ENCODE peak calls at places on chromosomes 1 and 21, in six cellular contexts. E is K562, Q is HCT116, Y is SK-N-SH, J is H1, V is GM12878. N is an unnamed sample.

GRCh38 chr1:153352523-153352922 is 3.9 kb upstream of the PGLYRP4 start:
- DNase-seq in E (peak; percentile 81), V (no peak), Y (peak; percentile 77), J (peak; percentile 65), Q (peak; percentile 55), N (peak; percentile 66)

GRCh38 chr1:6959491-6959890 is 174.2 kb downstream of the CAMTA1 start:
- DNase-seq in J (no peak), E (no peak), Y (no peak), V (no peak), Q (no peak), N (no peak)

GRCh38 chr1:83043192-83043591 is 955.7 kb downstream of the TTLL7 start:
- DNase-seq in V (no peak), Y (no peak), E (no peak), J (no peak), Q (no peak), N (no peak)

GRCh38 chr1:53219711-53220110 is 723 bp downstream of the CZIB start:
- DNase-seq in E (no peak), Q (no peak), V (no peak), Y (peak; percentile 42), J (no peak), N (no peak)

GRCh38 chr1:114113801-114114750 is 39.6 kb downstream of the SYT6 start:
- DNase-seq in Y (no peak), J (no peak), Q (peak; percentile 61), E (peak; percentile 19), V (no peak), N (no peak)

GRCh38 chr1:18881642-18882431 is 20.5 kb downstream of the ALDH4A1 start:
- DNase-seq in V (no peak), Y (no peak), Q (no peak), J (no peak), E (no peak), N (no peak)

GRCh38 chr1:182909578-182909977 is 43.4 kb downstream of the SHCBP1L start:
- DNase-seq in J (no peak), V (no peak), E (no peak), Q (no peak), Y (peak; percentile 50), N (no peak)

GRCh38 chr21:34579411-34579810 is 35.5 kb downstream of the RCAN1 start:
- DNase-seq in V (no peak), Q (no peak), Y (no peak), J (no peak), E (no peak), N (no peak)

GRCh38 chr1:87046951-87047350 is 132.5 kb downstream of the HS2ST1 start:
- DNase-seq in V (no peak), E (no peak), Y (no peak), Q (no peak), J (no peak), N (no peak)

GRCh38 chr1:237316352-237316751 is 274.4 kb downstream of the RYR2 start:
- DNase-seq in V (no peak), E (no peak), J (no peak), Y (no peak), Q (no peak), N (no peak)

GRCh38 chr1:243440406-243440805 is 184.6 kb downstream of the SDCCAG8 start:
- DNase-seq in E (no peak), Q (no peak), J (no peak), V (no peak), Y (no peak), N (peak; percentile 67)

GRCh38 chr1:12528021-12528852 is 89.8 kb downstream of the DHRS3 start:
- DNase-seq in V (no peak), Q (no peak), Y (no peak), J (no peak), E (peak; percentile 76), N (no peak)

GRCh38 chr1:51968632-51969031 is 21.9 kb downstream of the RAB3B start:
- DNase-seq in V (no peak), J (no peak), Q (no peak), Y (no peak), E (no peak), N (no peak)

GRCh38 chr1:43225168-43225567 is 44.6 kb upstream of the TMEM125 start:
- DNase-seq in Q (no peak), E (peak; percentile 33), J (no peak), Y (no peak), V (no peak), N (no peak)

GRCh38 chr1:207673399-207673798 is 28.5 kb downstream of the CR1L start:
- DNase-seq in Q (no peak), E (no peak), J (no peak), V (no peak), Y (no peak), N (no peak)

GRCh38 chr1:159918918-159919195 is 6.5 kb downstream of the TAGLN2 start:
- DNase-seq in J (no peak), Q (no peak), Y (no peak), E (no peak), V (no peak), N (no peak)

GRCh38 chr21:15895142-15896106 is 165.6 kb downstream of the USP25 start:
- DNase-seq in J (no peak), E (no peak), V (no peak), Q (no peak), Y (no peak), N (no peak)

DNA sequence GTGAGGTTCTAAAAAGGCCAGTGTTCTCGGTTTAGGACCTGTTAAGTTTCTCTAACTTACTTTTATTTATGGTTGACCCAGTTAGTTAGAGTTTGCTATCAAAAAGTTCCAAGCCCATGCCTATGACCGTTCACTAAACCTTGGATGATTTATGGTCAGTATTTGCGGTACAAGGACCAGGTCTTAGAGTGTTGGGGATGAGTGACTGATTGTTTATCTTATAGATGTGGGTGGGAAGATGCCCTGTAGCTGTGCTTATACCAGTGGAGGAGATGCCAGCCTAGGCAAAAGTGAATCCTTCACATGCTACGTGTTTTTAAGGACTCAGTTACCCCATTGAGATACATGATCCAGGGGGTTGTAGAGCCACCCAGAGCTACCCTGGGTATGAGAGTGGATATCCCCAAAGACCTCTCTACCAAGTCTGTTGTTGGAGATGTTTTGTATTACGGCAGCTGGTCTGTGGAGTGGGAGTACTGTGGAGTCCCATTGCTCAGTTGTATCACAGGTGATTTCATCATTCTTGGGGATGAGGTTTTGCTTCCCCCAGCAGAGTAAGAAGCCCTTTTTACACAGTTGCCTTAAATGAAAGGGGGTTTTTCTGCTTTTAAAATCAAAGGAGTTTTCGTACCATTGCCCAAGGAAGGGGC is 2.1 kb downstream of the SLC22A15 start:
- DNase-seq in Y (no peak), V (no peak), E (no peak), J (no peak), Q (no peak), N (no peak)
- H3K4me3 ChIP-seq in Y (no peak overlapping the region), V (no peak overlapping the region), E (no peak overlapping the region), J (no peak overlapping the region), Q (no peak overlapping the region), N (no peak overlapping the region)

DNA sequence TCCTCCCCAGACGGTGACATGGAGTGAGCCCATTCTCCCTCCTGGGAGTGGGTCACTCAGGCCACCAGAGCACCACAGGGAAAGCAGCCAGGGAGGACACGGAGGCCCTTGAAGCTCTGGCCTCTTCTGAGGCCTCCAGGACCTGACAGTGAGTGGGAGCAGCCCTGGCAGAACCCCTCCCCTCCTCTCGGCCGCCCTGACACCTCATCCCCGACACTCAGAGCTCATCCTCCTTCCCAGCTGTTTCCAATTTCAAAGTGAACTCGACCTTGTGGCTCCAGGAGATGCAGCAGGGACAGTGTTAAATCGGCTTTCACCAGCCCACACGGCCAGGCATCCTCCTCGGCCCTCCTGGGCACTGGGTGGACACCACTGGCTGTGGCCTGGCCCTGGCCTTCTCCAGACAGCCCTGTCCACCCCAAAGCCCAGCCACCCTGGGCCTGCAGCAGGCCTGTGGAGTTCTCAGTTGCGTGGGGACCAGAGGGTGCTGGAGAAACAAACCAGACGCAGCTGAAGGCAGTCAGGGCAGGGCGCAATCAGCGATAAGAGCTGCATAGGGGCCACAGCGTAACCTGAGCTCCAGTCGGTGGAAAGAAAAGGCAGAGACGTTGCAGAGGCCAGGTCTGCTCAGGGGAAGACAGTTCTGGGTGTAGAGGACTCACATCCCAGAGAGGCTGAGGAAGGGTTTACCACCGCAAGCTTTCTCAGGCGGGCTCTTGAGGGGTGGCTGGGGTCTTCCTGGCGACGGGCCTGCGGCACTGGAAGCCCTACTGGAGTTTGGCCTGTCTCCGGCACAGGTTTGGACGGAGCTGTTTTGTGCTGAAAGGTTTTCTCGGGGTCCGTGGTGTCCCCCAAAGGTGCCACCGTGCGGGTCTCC is 27.0 kb downstream of the FTCD start:
- DNase-seq in Q (no peak), J (no peak), Y (peak; percentile 89), V (no peak), E (no peak), N (no peak)
- TF ChIP-seq YY1 in Q (no peak), J (no peak), Y (no peak), V (no peak), E (no peak), N (no peak)

DNA sequence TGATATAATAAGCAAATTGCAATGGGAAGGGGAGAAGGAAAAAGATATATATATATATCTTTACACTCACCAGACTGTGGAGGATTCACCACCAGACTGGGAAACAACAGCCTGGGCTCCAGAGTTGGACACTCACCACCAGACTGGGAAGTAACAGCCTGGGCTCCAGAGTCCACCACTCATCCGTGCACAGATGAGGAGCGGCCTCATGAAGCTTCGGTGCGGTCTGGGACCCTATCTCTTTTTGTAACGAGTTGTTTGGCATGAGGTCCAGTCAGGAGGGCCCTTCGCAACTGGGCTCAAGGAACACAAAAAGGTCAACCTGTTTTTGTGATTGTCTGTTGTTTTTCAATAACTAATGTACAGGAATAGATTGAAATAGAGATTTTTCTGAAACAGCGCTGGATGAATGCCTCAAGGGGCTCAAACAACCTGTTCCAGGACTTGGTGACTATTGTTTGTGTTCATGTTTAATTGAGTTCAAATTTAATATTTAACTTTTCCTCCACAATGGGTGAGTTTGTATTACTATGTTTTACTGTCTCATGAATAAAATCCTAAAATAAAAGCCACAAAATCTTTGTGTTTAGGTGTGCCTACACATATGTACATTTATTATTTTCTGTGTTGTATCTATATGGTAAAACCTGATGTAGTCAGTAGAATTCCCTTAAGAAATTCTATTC is 40.1 kb downstream of the S100A10 start:
- DNase-seq in Y (no peak), V (no peak), J (no peak), E (no peak), Q (no peak), N (no peak)
- H3K4me3 ChIP-seq in Y (no peak overlapping the region), V (no peak overlapping the region), J (no peak overlapping the region), E (no peak overlapping the region), Q (no peak overlapping the region), N (no peak overlapping the region)

GRCh38 chr1:193556042-193556441 is 369.6 kb upstream of the B3GALT2 start:
- DNase-seq in E (no peak), Y (no peak), Q (no peak), V (no peak), J (no peak), N (no peak)

GRCh38 chr1:193562121-193562520 is 375.7 kb upstream of the B3GALT2 start:
- DNase-seq in J (no peak), Q (no peak), Y (no peak), E (no peak), V (no peak), N (peak; percentile 80)

GRCh38 chr1:193553562-193553961 is 367.1 kb upstream of the B3GALT2 start:
- DNase-seq in J (no peak), E (no peak), Y (no peak), Q (no peak), V (no peak), N (no peak)

DNA sequence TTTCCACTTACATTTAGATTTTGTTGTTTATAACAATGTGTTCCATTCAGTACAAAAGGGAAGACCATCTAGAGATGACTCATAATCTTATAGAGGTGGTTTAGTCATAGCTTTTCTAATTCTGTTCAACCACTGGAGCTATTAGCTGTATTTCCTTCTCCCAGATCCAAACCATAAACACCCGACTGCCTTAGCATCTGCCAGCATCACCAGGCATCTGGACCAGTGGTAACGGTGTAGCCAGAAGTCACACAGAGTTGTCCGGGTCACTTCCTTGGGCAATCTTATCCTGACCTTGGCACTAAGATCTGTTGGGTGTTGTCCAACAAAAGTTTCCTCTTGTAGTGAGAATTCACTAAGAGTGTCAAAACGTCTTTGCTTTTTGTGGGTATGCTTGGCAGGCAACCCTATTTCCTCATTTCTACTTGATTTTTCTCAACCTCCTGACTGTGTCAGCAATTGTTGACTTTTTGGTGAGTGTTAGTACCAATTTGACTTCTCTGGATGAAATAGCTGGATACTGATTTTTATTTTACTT is 372.1 kb upstream of the B3GALT2 start:
- DNase-seq in J (no peak), Y (no peak), V (no peak), Q (peak; percentile 61), E (no peak), N (no peak)
- TF ChIP-seq YY1 in J (no peak), Y (peak; percentile 9), V (no peak), Q (no peak), E (no peak), N (no peak)

N was measured in NT2/D1.